ENCODE peak calls at places on chromosomes 1 and 21, in four cellular contexts. A is HCT116, R is endothelial cell of umbilical vein, V is GM23338. Q is an unnamed sample.

GRCh38 chr1:164559342-164560070 is 522 bp downstream of the PBX1 start:
- DNase-seq in R (peak), V (peak), A (no peak), Q (no peak)

GRCh38 chr1:13597166-13597565 is 13.5 kb downstream of the PDPN start:
- DNase-seq in A (no peak), V (no peak), R (no peak), Q (no peak)

GRCh38 chr1:94079056-94079990 is 41.6 kb downstream of the ABCA4 start:
- DNase-seq in R (no peak), A (no peak), V (no peak), Q (no peak)

GRCh38 chr1:56441586-56441985 is 137.8 kb downstream of the PLPP3 start:
- DNase-seq in A (no peak), R (no peak), V (no peak), Q (no peak)

GRCh38 chr1:64515427-64515826 is 45.5 kb downstream of the CACHD1 start:
- DNase-seq in A (no peak), V (no peak), R (no peak), Q (no peak)

GRCh38 chr1:241447056-241447649 is 72.4 kb downstream of the FH start:
- DNase-seq in R (no peak), A (no peak), V (no peak), Q (no peak)

GRCh38 chr1:84489766-84490165 is 10.7 kb downstream of the RPF1 start:
- DNase-seq in A (no peak), V (no peak), R (no peak), Q (no peak)

GRCh38 chr1:4425892-4426291 is 228.5 kb upstream of the AJAP1 start:
- DNase-seq in R (no peak), A (no peak), V (no peak), Q (no peak)

GRCh38 chr1:174788981-174789380 is 210.8 kb upstream of the CACYBP start:
- DNase-seq in R (no peak), A (no peak), V (no peak), Q (no peak)

GRCh38 chr1:24199291-24199900 is 12.3 kb upstream of the IFNLR1 start:
- DNase-seq in A (peak), V (peak), R (peak), Q (peak)

GRCh38 chr1:207034208-207034607 is 1.7 kb upstream of the C1orf116 start:
- DNase-seq in R (no peak), A (no peak), V (no peak), Q (no peak)

GRCh38 chr1:145956361-145956760 is 1.5 kb downstream of the LIX1L start:
- DNase-seq in A (no peak), R (peak), V (no peak), Q (no peak)

GRCh38 chr1:2957329-2957728 is 63.9 kb upstream of the ACTRT2 start:
- DNase-seq in R (no peak), V (no peak), A (no peak), Q (no peak)

GRCh38 chr1:47992720-47993119 is 4.5 kb downstream of the TRABD2B start:
- DNase-seq in V (no peak), R (no peak), A (no peak), Q (peak)

GRCh38 chr1:174376030-174376429 is 71.7 kb upstream of the GPR52 start:
- DNase-seq in V (no peak), R (no peak), A (no peak), Q (no peak)

GRCh38 chr21:25903599-25903998 is 168.8 kb downstream of the GABPA start:
- DNase-seq in V (no peak), R (no peak), A (no peak), Q (no peak)

GRCh38 chr21:36656138-36656537 is 42.8 kb upstream of the SIM2 start:
- DNase-seq in R (no peak), A (no peak), V (no peak), Q (no peak)

GRCh38 chr1:48676376-48676775 is 100.3 kb downstream of the BEND5 start:
- DNase-seq in V (no peak), R (no peak), A (no peak), Q (no peak)

GRCh38 chr1:231869364-231869763 is 242.8 kb downstream of the DISC1 start:
- DNase-seq in R (no peak), V (no peak), A (no peak), Q (no peak)

GRCh38 chr1:160662888-160663287 is 16.0 kb upstream of the SLAMF1 start:
- DNase-seq in V (no peak), A (no peak), R (no peak), Q (no peak)

GRCh38 chr1:58966103-58966916 is 182.5 kb upstream of the JUN start:
- DNase-seq in A (no peak), R (no peak), V (no peak), Q (no peak)

GRCh38 chr1:17347769-17348592 is 24.0 kb upstream of the PADI6 start:
- DNase-seq in A (peak), V (no peak), R (no peak), Q (no peak)

GRCh38 chr1:219847215-219847855 is 81.0 kb downstream of the SLC30A10 start:
- DNase-seq in A (no peak), R (no peak), V (no peak), Q (no peak)

GRCh38 chr1:205547932-205548827 is 43.7 kb downstream of the CDK18 start:
- DNase-seq in V (no peak), A (no peak), R (no peak), Q (no peak)

GRCh38 chr1:86504895-86505625 is 36.3 kb downstream of the CLCA1 start:
- DNase-seq in A (no peak), V (no peak), R (no peak), Q (no peak)

GRCh38 chr1:230915079-230915478 is 46.8 kb upstream of the C1orf198 start:
- DNase-seq in A (peak), V (no peak), R (no peak), Q (no peak)

GRCh38 chr1:212987702-212988322 is 27.9 kb downstream of the ANGEL2 start:
- DNase-seq in A (no peak), R (no peak), V (no peak), Q (no peak)

GRCh38 chr1:183194527-183195145 is 8.6 kb downstream of the LAMC2 start:
- DNase-seq in V (peak), A (no peak), R (no peak), Q (no peak)

GRCh38 chr1:214281030-214281901 is at the start of gene SMYD2:
- DNase-seq in V (peak), R (peak), A (peak), Q (no peak)

GRCh38 chr1:160410412-160411005 is 10.1 kb downstream of the VANGL2 start:
- DNase-seq in V (peak), A (no peak), R (no peak), Q (no peak)

DNA sequence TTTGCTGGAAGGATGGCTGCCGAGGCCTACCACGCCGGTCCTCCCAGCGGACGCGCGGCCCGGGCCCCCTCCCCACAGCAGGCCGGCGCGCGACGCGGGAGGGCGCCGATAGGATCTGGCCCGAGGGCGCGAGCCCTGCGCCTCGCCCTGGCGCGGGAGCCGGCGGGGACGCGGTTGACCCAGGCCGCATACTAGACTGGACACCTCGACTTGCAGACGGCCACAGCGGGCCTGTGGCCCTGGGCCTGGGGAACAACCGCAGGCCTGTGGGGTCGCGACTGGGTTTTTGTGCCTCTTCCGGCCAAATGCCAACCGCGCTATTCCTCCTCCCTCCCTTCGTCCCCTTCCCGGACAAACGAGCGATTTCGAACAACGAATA is 2.5 kb downstream of the NHLH2 start:
- DNase-seq in R (no peak), V (peak), A (no peak), Q (no peak)
- TF ChIP-seq EZH2 in R (peak), V (no peak), A (no peak), Q (no peak)

DNA sequence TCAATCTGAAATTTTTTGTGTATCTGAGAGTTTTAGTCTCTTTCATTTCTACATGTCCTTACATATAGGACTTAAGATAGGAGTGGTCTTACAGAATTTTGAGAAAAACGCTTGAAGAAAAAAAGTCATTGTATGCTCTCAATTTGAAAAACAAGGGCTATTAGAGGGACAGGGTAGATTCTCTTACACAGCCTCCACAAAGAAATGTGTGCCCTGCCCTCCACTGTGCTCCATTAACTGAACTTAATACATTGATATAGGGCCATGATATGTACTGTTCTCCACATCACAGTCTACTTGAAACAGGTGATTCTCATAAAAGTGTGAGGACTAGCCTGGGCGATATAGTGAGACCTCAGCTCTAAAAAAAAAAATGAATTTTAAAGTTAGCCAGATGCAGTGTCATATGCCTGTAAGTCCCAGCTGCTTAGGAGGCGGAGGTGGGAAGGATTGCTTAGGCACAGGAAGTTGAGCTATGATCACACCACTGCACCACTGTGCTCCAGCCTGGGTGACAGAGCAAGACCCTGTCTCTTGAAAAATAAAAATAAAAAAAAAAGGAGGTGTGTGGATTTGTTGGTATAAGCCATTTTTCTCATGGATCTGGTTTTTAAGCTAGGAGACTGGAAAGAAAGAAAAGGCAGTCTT is 77.0 kb downstream of the HMCN1 start:
- DNase-seq in A (no peak), V (peak), R (no peak), Q (no peak)
- TF ChIP-seq POLR2AphosphoS5 in A (no peak), V (no peak), R (no peak), Q (no peak)

GRCh38 chr1:21944261-21945074 is 7.4 kb upstream of the HSPG2 start:
- DNase-seq in V (peak), A (no peak), R (peak), Q (no peak)
- TF ChIP-seq EZH2 in V (no peak), A (no peak), R (no peak), Q (no peak)

GRCh38 chr21:35637431-35637830 is 422.9 kb downstream of the SETD4 start:
- DNase-seq in V (no peak), R (peak), A (no peak), Q (no peak)
- TF ChIP-seq POLR2AphosphoS5 in V (no peak), R (no peak), A (no peak), Q (no peak)

GRCh38 chr1:215517441-215517891 is 49.6 kb upstream of the KCTD3 start:
- DNase-seq in A (peak), R (peak), V (peak), Q (no peak)
- TF ChIP-seq EZH2 in A (no peak), R (no peak), V (no peak), Q (no peak)

GRCh38 chr1:27632387-27633297 is 2.3 kb downstream of the FGR start:
- DNase-seq in R (no peak), V (no peak), A (no peak), Q (no peak)
- TF ChIP-seq POLR2AphosphoS5 in R (no peak), V (no peak), A (no peak), Q (no peak)

DNA sequence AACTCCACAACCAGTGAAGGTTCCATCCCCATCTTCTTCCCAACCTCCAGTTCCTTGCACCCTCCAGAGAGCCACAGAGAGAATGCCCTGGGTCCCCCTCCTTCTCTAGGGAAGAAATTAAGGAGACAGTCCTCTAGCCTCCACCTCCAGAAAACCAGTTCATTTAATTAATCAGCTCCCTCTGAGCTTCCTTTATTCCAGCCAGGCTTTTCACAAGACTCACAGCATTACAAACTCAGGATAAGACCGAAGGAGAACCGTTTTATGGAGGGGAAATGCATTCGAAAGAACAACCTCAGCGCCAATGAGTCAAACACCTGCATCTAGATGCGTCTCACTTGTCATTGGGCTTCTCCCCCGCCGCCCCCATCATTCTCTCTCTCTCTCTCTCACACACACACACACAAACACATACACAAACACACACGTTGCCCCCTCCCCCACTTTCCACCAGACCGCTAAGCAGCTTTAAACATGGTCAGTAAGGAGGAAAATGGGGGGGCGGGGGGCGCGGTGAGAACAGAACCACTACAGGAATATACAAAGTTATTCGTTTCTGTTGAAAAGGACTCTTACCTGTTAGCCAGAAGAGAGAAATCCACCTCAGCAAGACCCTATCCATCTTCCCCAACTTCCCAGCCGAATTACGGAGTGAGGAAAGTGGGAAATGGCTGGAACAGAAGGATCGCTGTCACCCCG is 544 bp downstream of the ILDR2 start:
- DNase-seq in A (no peak), V (no peak), R (no peak), Q (no peak)
- TF ChIP-seq EZH2 in A (no peak), V (peak), R (peak), Q (no peak)

GRCh38 chr1:151992345-151993083 is 1.1 kb downstream of the S100A10 start:
- DNase-seq in V (peak), R (peak), A (peak), Q (no peak)
- TF ChIP-seq POLR2AphosphoS5 in V (peak), R (peak), A (peak), Q (no peak)

Q was measured in SK-N-MC.